ENCODE peak calls at places on chromosomes 12 and 14, in five cellular contexts. One of them, this sample, is unnamed.

GRCh38 chr14:54040851-54041250 is 84.2 kb upstream of the BMP4 start:
- DNase-seq in NCI-H2081: no peak
- DNase-seq in OCI-LY7: no peak
- DNase-seq in NCI-H187 treated with DMSO at 0.1 percent for 48 hours: no peak
- DNase-seq in right cardiac atrium: no peak
- DNase-seq in this sample: no peak

GRCh38 chr14:39417014-39417413 is 15.2 kb downstream of the FBXO33 start:
- DNase-seq in NCI-H2081: no peak
- DNase-seq in OCI-LY7: no peak
- DNase-seq in NCI-H187 treated with DMSO at 0.1 percent for 48 hours: no peak
- DNase-seq in right cardiac atrium: no peak
- DNase-seq in this sample: no peak

GRCh38 chr12:32535260-32535999 is 136.1 kb downstream of the FGD4 start:
- DNase-seq in NCI-H2081: peak
- DNase-seq in OCI-LY7: peak
- DNase-seq in NCI-H187 treated with DMSO at 0.1 percent for 48 hours: peak
- DNase-seq in right cardiac atrium: peak
- DNase-seq in this sample: peak

GRCh38 chr14:23930742-23931141 is 22.8 kb upstream of the DHRS4 start:
- DNase-seq in NCI-H2081: no peak
- DNase-seq in OCI-LY7: no peak
- DNase-seq in NCI-H187 treated with DMSO at 0.1 percent for 48 hours: no peak
- DNase-seq in right cardiac atrium: peak
- DNase-seq in this sample: no peak

GRCh38 chr12:27293463-27293862 is 39.2 kb upstream of the BMAL2 start:
- DNase-seq in NCI-H2081: no peak
- DNase-seq in OCI-LY7: no peak
- DNase-seq in NCI-H187 treated with DMSO at 0.1 percent for 48 hours: no peak
- DNase-seq in right cardiac atrium: no peak
- DNase-seq in this sample: peak

GRCh38 chr14:100084591-100084990 is 19.4 kb downstream of the EVL start:
- DNase-seq in NCI-H2081: no peak
- DNase-seq in OCI-LY7: no peak
- DNase-seq in NCI-H187 treated with DMSO at 0.1 percent for 48 hours: no peak
- DNase-seq in right cardiac atrium: no peak
- DNase-seq in this sample: no peak

GRCh38 chr12:6235499-6235898 is 35.3 kb downstream of the CD9 start:
- DNase-seq in NCI-H2081: no peak
- DNase-seq in OCI-LY7: no peak
- DNase-seq in NCI-H187 treated with DMSO at 0.1 percent for 48 hours: peak
- DNase-seq in right cardiac atrium: no peak
- DNase-seq in this sample: no peak

GRCh38 chr12:58871557-58871956 is 48.7 kb downstream of the LRIG3 start:
- DNase-seq in NCI-H2081: no peak
- DNase-seq in OCI-LY7: no peak
- DNase-seq in NCI-H187 treated with DMSO at 0.1 percent for 48 hours: no peak
- DNase-seq in right cardiac atrium: no peak
- DNase-seq in this sample: no peak

GRCh38 chr12:113232787-113233585 is 11.7 kb downstream of the TPCN1 start:
- DNase-seq in NCI-H2081: peak
- DNase-seq in OCI-LY7: peak
- DNase-seq in NCI-H187 treated with DMSO at 0.1 percent for 48 hours: peak
- DNase-seq in right cardiac atrium: peak
- DNase-seq in this sample: peak

GRCh38 chr12:14514154-14514842 is 53.4 kb downstream of the PLBD1 start:
- DNase-seq in NCI-H2081: no peak
- DNase-seq in OCI-LY7: peak
- DNase-seq in NCI-H187 treated with DMSO at 0.1 percent for 48 hours: no peak
- DNase-seq in right cardiac atrium: no peak
- DNase-seq in this sample: no peak